ENCODE peak calls at places on chromosomes 5 and 9, in eight cellular contexts. W is EH; M is Daoy; J is HL-60; Q is NAMALWA; Y is activated T-helper 1 cell treated with anti-CD3 and anti-CD28 coated beads, Interleukin-2, amount 50 U/mL, for 16 hours; H is AG10803; C is stimulated activated naive CD8-positive, alpha-beta T cell treated with anti-CD3 and anti-CD28 coated beads, Interleukin-15, amount 100 ng/mL, for 72 hours. G is an unnamed sample.

GRCh38 chr5:5105531-5105930 is 34.6 kb upstream of the ADAMTS16 start:
- DNase-seq in W (no peak), M (no peak), J (no peak), Q (no peak), Y (no peak), H (no peak), C (no peak), G (no peak)

GRCh38 chr9:135223831-135224230 is 136.4 kb downstream of the OLFM1 start:
- DNase-seq in W (no peak), M (no peak), J (no peak), Q (no peak), Y (no peak), H (no peak), C (no peak), G (no peak)

GRCh38 chr9:129102791-129103594 is 7.6 kb downstream of the CRAT start:
- DNase-seq in W (peak; percentile 58), M (peak; percentile 40), J (peak; percentile 63), Q (peak; percentile 66), Y (no peak), H (peak; percentile 55), C (no peak), G (peak; percentile 46)

GRCh38 chr9:72527801-72528195 is 6.4 kb downstream of the TMC1 start:
- DNase-seq in W (no peak), M (no peak), J (peak; percentile 58), Q (no peak), Y (no peak), H (no peak), C (no peak), G (no peak)

GRCh38 chr5:88760512-88760911 is 122.5 kb downstream of the MEF2C start:
- DNase-seq in W (no peak), M (no peak), J (no peak), Q (no peak), Y (no peak), H (no peak), C (no peak), G (no peak)

GRCh38 chr5:115260248-115260647 is 2.4 kb downstream of the PGGT1B start:
- DNase-seq in W (no peak), M (no peak), J (no peak), Q (no peak), Y (no peak), H (no peak), C (no peak), G (no peak)

GRCh38 chr5:21142791-21143190 is 1154.8 kb upstream of the CDH18 start:
- DNase-seq in W (no peak), M (no peak), J (no peak), Q (no peak), Y (no peak), H (no peak), C (no peak), G (no peak)

GRCh38 chr5:140317859-140318258 is 15.0 kb upstream of the PFDN1 start:
- DNase-seq in W (peak; percentile 82), M (peak; percentile 79), J (no peak), Q (no peak), Y (no peak), H (peak; percentile 67), C (no peak), G (no peak)

GRCh38 chr9:129185991-129186390 is 7.9 kb upstream of the IER5L start:
- DNase-seq in W (peak; percentile 54), M (no peak), J (no peak), Q (no peak), Y (no peak), H (no peak), C (no peak), G (peak; percentile 63)

GRCh38 chr9:36328798-36329411 is 70.7 kb upstream of the GNE start:
- DNase-seq in W (peak; percentile 76), M (peak; percentile 64), J (peak; percentile 70), Q (peak; percentile 87), Y (no peak), H (peak; percentile 74), C (peak; percentile 50), G (peak; percentile 71)

GRCh38 chr5:38347040-38347763 is 88.8 kb downstream of the EGFLAM start:
- DNase-seq in W (no peak), M (peak; percentile 57), J (no peak), Q (no peak), Y (no peak), H (no peak), C (no peak), G (no peak)

GRCh38 chr9:16526380-16526779 is 344.1 kb downstream of the BNC2 start:
- DNase-seq in W (peak; percentile 75), M (peak; percentile 19), J (no peak), Q (no peak), Y (no peak), H (peak; percentile 54), C (no peak), G (no peak)

G was measured in MM.1S.